ENCODE peak calls at places on chromosomes 6 and 20, in seven cellular contexts. H, F, Q, X, C, T and V are unnamed samples.

GRCh38 chr6:159217595-159218275 is 48.5 kb downstream of the FNDC1 start:
- DNase-seq in H (peak; percentile 93), F (peak; percentile 38), Q (peak; percentile 29), X (peak; percentile 21), C (peak; percentile 23), T (peak; percentile 33), V (no peak)

GRCh38 chr6:159952289-159953005 is 16.4 kb upstream of the IGF2R start:
- DNase-seq in H (no peak), F (no peak), Q (no peak), X (no peak), C (no peak), T (no peak), V (no peak)

GRCh38 chr6:10559492-10560150 is 38.5 kb downstream of the GCNT2 start:
- DNase-seq in H (no peak), F (no peak), Q (no peak), X (no peak), C (no peak), T (no peak), V (no peak)

GRCh38 chr6:87151786-87152527 is 3.4 kb upstream of the ZNF292 start:
- DNase-seq in H (peak; percentile 33), F (peak; percentile 69), Q (peak; percentile 6), X (peak; percentile 31), C (peak; percentile 54), T (peak; percentile 56), V (peak; percentile 34)

GRCh38 chr20:47139934-47140333 is 216.6 kb downstream of the ZMYND8 start:
- DNase-seq in H (no peak), F (peak; percentile 39), Q (no peak), X (no peak), C (no peak), T (peak; percentile 66), V (peak; percentile 11)

GRCh38 chr20:36109251-36109947 is 45.1 kb upstream of the EPB41L1 start:
- DNase-seq in H (no peak), F (no peak), Q (no peak), X (peak; percentile 38), C (no peak), T (no peak), V (no peak)

GRCh38 chr6:9612489-9612888 is 802.4 kb downstream of the TFAP2A start:
- DNase-seq in H (no peak), F (no peak), Q (no peak), X (peak; percentile 17), C (no peak), T (no peak), V (no peak)

GRCh38 chr6:146361367-146361924 is 182.2 kb upstream of the RAB32 start:
- DNase-seq in H (no peak), F (no peak), Q (peak; percentile 43), X (no peak), C (peak; percentile 62), T (no peak), V (peak; percentile 81)

GRCh38 chr20:30919514-30920188 is 337.8 kb upstream of the DEFB115 start:
- DNase-seq in H (no peak), F (no peak), Q (no peak), X (no peak), C (no peak), T (no peak), V (no peak)

GRCh38 chr6:73503027-73503772 is 17.6 kb downstream of the EEF1A1 start:
- DNase-seq in H (no peak), F (no peak), Q (no peak), X (no peak), C (no peak), T (no peak), V (no peak)

GRCh38 chr6:56647172-56647762 is 4.6 kb upstream of the DST start:
- DNase-seq in H (no peak), F (no peak), Q (no peak), X (no peak), C (no peak), T (no peak), V (no peak)

GRCh38 chr6:81704700-81705099 is 47.8 kb downstream of the TENT5A start:
- DNase-seq in H (no peak), F (no peak), Q (no peak), X (no peak), C (no peak), T (no peak), V (no peak)

GRCh38 chr20:41452226-41452625 is 85.6 kb upstream of the EMILIN3 start:
- DNase-seq in H (no peak), F (no peak), Q (no peak), X (no peak), C (no peak), T (no peak), V (no peak)

GRCh38 chr20:61874421-61875068 is 191.1 kb downstream of the TAF4 start:
- DNase-seq in H (peak; percentile 7), F (no peak), Q (no peak), X (peak; percentile 18), C (peak; percentile 1), T (peak; percentile 54), V (peak; percentile 11)

GRCh38 chr6:144305985-144306384 is 20.9 kb downstream of the UTRN start:
- DNase-seq in H (no peak), F (no peak), Q (no peak), X (peak; percentile 79), C (no peak), T (no peak), V (peak; percentile 9)

GRCh38 chr6:132937466-132937906 is 123.1 kb downstream of the RPS12 start:
- DNase-seq in H (peak; percentile 41), F (peak; percentile 64), Q (no peak), X (peak; percentile 44), C (peak; percentile 31), T (peak; percentile 80), V (peak; percentile 64)

GRCh38 chr6:129280719-129281118 is 397.8 kb downstream of the LAMA2 start:
- DNase-seq in H (no peak), F (no peak), Q (no peak), X (no peak), C (no peak), T (no peak), V (no peak)

GRCh38 chr20:50234288-50234687 is 43.7 kb downstream of the CEBPB start:
- DNase-seq in H (no peak), F (no peak), Q (no peak), X (no peak), C (no peak), T (no peak), V (no peak)

GRCh38 chr6:84057908-84058307 is 24.3 kb downstream of the MRAP2 start:
- DNase-seq in H (no peak), F (no peak), Q (no peak), X (no peak), C (no peak), T (no peak), V (no peak)

DNA sequence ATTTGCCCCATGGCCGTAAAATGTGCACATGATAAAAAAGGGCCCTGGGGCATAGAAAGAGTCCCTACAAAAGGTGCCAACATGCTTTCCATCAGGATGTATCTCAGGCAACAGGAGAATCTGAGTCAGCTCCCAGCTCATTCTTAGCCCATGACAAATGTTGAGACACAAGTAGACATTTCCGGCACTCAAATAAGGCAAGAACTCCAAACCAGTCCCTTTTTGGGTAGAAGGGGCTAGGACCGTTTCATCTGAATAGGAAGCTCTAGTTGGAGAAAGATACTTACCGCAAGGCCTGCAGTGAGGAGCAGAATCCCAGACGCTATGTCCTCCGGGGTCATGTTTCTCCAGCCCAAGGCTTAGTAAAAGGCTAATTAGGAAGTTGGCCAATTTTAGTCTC is 261.0 kb upstream of the RIN2 start:
- DNase-seq in H (no peak), F (no peak), Q (peak; percentile 16), X (peak; percentile 6), C (peak; percentile 5), T (no peak), V (peak; percentile 16)
- TF ChIP-seq CTCF in H (no peak), F (no peak), Q (no peak), X (no peak), C (no peak), T (no peak), V (no peak)

GRCh38 chr6:67694127-67694526 is 941.0 kb upstream of the ADGRB3 start:
- DNase-seq in H (peak; percentile 5), F (no peak), Q (no peak), X (no peak), C (no peak), T (no peak), V (no peak)
- TF ChIP-seq CTCF in H (peak; percentile 46), F (no peak), Q (peak; percentile 23), X (no peak), C (no peak), T (no peak), V (no peak)

GRCh38 chr6:108114861-108115597 is 40.5 kb upstream of the OSTM1 start:
- DNase-seq in H (no peak), F (no peak), Q (no peak), X (peak; percentile 55), C (peak; percentile 69), T (peak; percentile 54), V (no peak)

GRCh38 chr6:108116781-108117426 is 42.4 kb upstream of the OSTM1 start:
- DNase-seq in H (no peak), F (no peak), Q (no peak), X (no peak), C (no peak), T (no peak), V (no peak)

GRCh38 chr6:108115598-108116058 is 41.1 kb upstream of the OSTM1 start:
- DNase-seq in H (no peak), F (peak; percentile 66), Q (no peak), X (peak; percentile 11), C (peak; percentile 37), T (peak; percentile 77), V (peak; percentile 63)

GRCh38 chr6:108116424-108116780 is 41.9 kb upstream of the OSTM1 start:
- DNase-seq in H (no peak), F (no peak), Q (no peak), X (no peak), C (no peak), T (no peak), V (no peak)

GRCh38 chr6:108113557-108114519 is 39.3 kb upstream of the OSTM1 start:
- DNase-seq in H (peak; percentile 45), F (no peak), Q (no peak), X (peak; percentile 48), C (peak; percentile 75), T (peak; percentile 64), V (peak; percentile 67)
- TF ChIP-seq CTCF in H (peak; percentile 80), F (no peak), Q (peak; percentile 41), X (peak; percentile 69), C (peak; percentile 59), T (peak; percentile 50), V (peak; percentile 52)

GRCh38 chr20:48295445-48295903 is 510.2 kb upstream of the SULF2 start:
- DNase-seq in H (no peak), F (no peak), Q (peak; percentile 96), X (peak; percentile 94), C (peak; percentile 98), T (peak; percentile 79), V (peak; percentile 81)
- TF ChIP-seq CTCF in H (peak; percentile 63), F (no peak), Q (peak; percentile 52), X (peak; percentile 53), C (peak; percentile 45), T (peak; percentile 54), V (peak; percentile 57)

GRCh38 chr6:21522773-21523490 is 70.6 kb upstream of the SOX4 start:
- DNase-seq in H (no peak), F (no peak), Q (no peak), X (no peak), C (no peak), T (no peak), V (no peak)
- TF ChIP-seq CTCF in H (peak; percentile 28), F (no peak), Q (peak; percentile 5), X (no peak), C (no peak), T (no peak), V (no peak)

DNA sequence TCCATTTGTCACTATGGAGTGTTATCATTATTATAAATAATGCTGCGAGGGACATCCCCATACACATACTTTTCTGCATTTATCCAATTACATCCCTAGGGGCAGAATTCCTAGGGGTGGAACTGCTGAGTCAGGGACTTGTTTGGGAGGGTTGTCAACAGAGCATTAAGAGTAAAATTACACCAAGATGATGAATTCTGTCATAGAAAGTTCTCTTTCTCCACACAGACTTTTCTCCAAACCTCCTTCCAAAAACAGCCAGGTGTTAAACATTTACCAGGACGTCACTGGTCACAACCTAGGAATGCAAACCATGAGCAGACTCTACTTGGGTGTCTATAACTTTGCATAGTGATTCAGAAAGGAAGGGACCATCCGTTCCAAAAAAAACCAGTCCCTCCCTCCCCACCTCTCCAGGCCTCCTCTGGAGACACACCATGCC is 95.5 kb downstream of the PRND start:
- DNase-seq in H (no peak), F (no peak), Q (no peak), X (no peak), C (peak; percentile 55), T (peak; percentile 6), V (peak; percentile 6)
- TF ChIP-seq CTCF in H (peak; percentile 10), F (no peak), Q (no peak), X (peak; percentile 14), C (peak; percentile 37), T (peak; percentile 22), V (peak; percentile 17)